ENCODE peak calls at places on chromosomes 5 and 9, in ten cellular contexts. V is cardiac fibroblast, M is brain microvascular endothelial cell, E is fibroblast of lung, Z is GM12865, G is adrenal gland, H is WERI-Rb-1, X is astrocyte of the cerebellum, W is cardiac muscle cell, I is PC-9. L is an unnamed sample.

GRCh38 chr9:70935856-70936255 is 185.6 kb downstream of the TRPM3 start:
- DNase-seq in V (peak; percentile 56), M (no peak), E (no peak), Z (no peak), G (no peak), H (no peak), X (no peak), W (no peak), I (no peak), L (no peak)

GRCh38 chr5:137292461-137293025 is 206.6 kb downstream of the SPOCK1 start:
- DNase-seq in V (no peak), M (no peak), E (no peak), Z (no peak), G (no peak), H (no peak), X (no peak), W (no peak), I (no peak), L (no peak)

GRCh38 chr5:11734369-11734768 is 169.9 kb downstream of the CTNND2 start:
- DNase-seq in V (no peak), M (no peak), E (no peak), Z (no peak), G (no peak), H (no peak), X (no peak), W (no peak), I (no peak), L (no peak)

GRCh38 chr9:128068656-128069221 is 707 bp downstream of the SLC25A25 start:
- DNase-seq in V (no peak), M (no peak), E (no peak), Z (no peak), G (no peak), H (no peak), X (no peak), W (no peak), I (no peak), L (no peak)

GRCh38 chr5:13382232-13382631 is 562.3 kb downstream of the DNAH5 start:
- DNase-seq in V (no peak), M (no peak), E (no peak), Z (no peak), G (no peak), H (no peak), X (no peak), W (no peak), I (no peak), L (no peak)

GRCh38 chr5:160290751-160291150 is 21.6 kb downstream of the CCNJL start:
- DNase-seq in V (no peak), M (no peak), E (no peak), Z (no peak), G (no peak), H (no peak), X (no peak), W (no peak), I (no peak), L (no peak)

GRCh38 chr5:94916619-94917018 is 298.1 kb downstream of the SLF1 start:
- DNase-seq in V (no peak), M (no peak), E (no peak), Z (no peak), G (no peak), H (no peak), X (no peak), W (no peak), I (peak; percentile 57), L (no peak)

GRCh38 chr5:180332051-180332517 is 21.1 kb downstream of the GFPT2 start:
- DNase-seq in V (peak; percentile 59), M (no peak), E (peak; percentile 25), Z (no peak), G (no peak), H (no peak), X (peak; percentile 70), W (no peak), I (peak; percentile 56), L (peak; percentile 57)

GRCh38 chr5:139901971-139902370 is 106.4 kb downstream of the PSD2 start:
- DNase-seq in V (no peak), M (no peak), E (no peak), Z (no peak), G (no peak), H (no peak), X (no peak), W (no peak), I (no peak), L (no peak)
- H3K4me3 ChIP-seq in V (no peak overlapping the region), M (no peak overlapping the region), E (no peak overlapping the region), Z (no peak overlapping the region), G (no peak overlapping the region), H (no peak overlapping the region), X (no peak overlapping the region), W (no peak overlapping the region), I (no peak overlapping the region), L (no peak overlapping the region)

GRCh38 chr9:87498046-87498815 is 564 bp downstream of the DAPK1 start:
- DNase-seq in V (peak; percentile 58), M (no peak), E (peak; percentile 27), Z (peak; percentile 45), G (no peak), H (peak; percentile 56), X (no peak), W (peak; percentile 85), I (peak; percentile 52), L (peak; percentile 47)

GRCh38 chr9:87497604-87498045 is at the start of gene DAPK1:
- DNase-seq in V (peak; percentile 66), M (no peak), E (peak; percentile 34), Z (peak; percentile 83), G (peak; percentile 27), H (peak; percentile 80), X (no peak), W (peak; percentile 91), I (peak; percentile 52), L (peak; percentile 79)

GRCh38 chr9:87498816-87499454 is 1.3 kb downstream of the DAPK1 start:
- DNase-seq in V (no peak), M (no peak), E (no peak), Z (no peak), G (no peak), H (peak; percentile 37), X (no peak), W (peak; percentile 23), I (no peak), L (no peak)

GRCh38 chr9:87494970-87495471 is 2.6 kb upstream of the DAPK1 start:
- DNase-seq in V (peak; percentile 53), M (no peak), E (peak; percentile 72), Z (peak; percentile 76), G (no peak), H (peak; percentile 53), X (no peak), W (peak; percentile 15), I (no peak), L (peak; percentile 61)

DNA sequence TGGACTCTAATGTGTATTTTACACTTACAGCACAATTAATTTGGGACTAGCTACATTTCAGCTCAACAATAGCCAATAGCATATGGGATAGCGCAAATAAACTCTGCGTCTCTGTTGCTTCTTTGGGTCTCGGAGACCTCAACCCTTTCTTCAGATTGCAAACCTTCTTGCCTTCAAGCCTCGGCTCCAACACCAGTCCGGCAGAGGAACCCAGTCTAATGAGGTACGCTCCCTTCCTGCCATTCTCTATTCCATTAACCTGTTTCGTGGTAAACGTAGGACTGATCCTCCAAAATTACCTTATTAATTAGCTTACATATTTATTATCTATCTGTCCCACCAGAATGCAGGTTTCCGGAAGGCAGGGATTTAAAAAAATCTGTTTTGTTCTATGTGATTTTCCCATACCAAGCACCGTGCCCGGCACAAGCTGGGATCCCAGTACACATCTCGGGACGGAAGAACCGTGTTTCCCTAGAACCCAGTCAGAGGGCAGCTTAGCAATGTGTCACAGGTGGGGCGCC is 525 bp upstream of the DAPK1 start:
- DNase-seq in V (no peak), M (no peak), E (no peak), Z (no peak), G (no peak), H (no peak), X (no peak), W (no peak), I (no peak), L (no peak)
- H3K4me3 ChIP-seq in V (peak overlapping the region; percentile 89), M (peak overlapping the region; percentile 54), E (peak overlapping the region; percentile 55), Z (peak overlapping the region; percentile 60), G (peak overlapping the region; percentile 28), H (peak overlapping the region; percentile 90), X (peak overlapping the region; percentile 73), W (peak overlapping the region; percentile 78), I (peak overlapping the region; percentile 70), L (peak overlapping the region; percentile 82)

GRCh38 chr9:91946825-91947224 is 3.2 kb downstream of the ROR2 start:
- DNase-seq in V (no peak), M (no peak), E (peak; percentile 47), Z (no peak), G (no peak), H (no peak), X (no peak), W (no peak), I (no peak), L (no peak)

GRCh38 chr9:91944711-91945110 is 5.3 kb downstream of the ROR2 start:
- DNase-seq in V (no peak), M (no peak), E (no peak), Z (no peak), G (no peak), H (no peak), X (no peak), W (no peak), I (no peak), L (no peak)

GRCh38 chr9:91948061-91948422 is 2.0 kb downstream of the ROR2 start:
- DNase-seq in V (peak; percentile 70), M (no peak), E (peak; percentile 70), Z (no peak), G (no peak), H (peak; percentile 50), X (no peak), W (peak; percentile 23), I (no peak), L (no peak)

GRCh38 chr9:91945277-91946074 is 4.6 kb downstream of the ROR2 start:
- DNase-seq in V (peak; percentile 87), M (no peak), E (peak; percentile 95), Z (no peak), G (peak; percentile 42), H (no peak), X (no peak), W (peak; percentile 76), I (no peak), L (peak; percentile 23)

DNA sequence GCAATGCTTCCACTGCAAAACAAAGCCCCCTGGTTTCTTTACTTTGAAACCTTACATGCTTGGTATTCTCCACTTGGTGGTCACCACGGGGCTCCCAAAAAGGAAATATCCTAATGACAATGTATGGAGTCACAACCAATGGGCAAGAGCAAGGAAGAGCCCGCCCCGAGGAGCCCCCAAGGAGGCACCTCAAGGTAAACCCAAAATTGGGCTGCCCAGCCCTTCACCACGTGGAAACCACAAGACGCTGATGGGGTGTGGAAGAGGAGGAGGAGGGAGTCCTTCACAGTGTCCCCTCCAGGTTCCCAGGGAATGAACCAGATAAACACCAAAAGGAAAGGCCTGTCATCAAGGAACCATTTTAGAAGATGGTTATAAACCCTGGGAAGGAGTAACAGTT is 3.8 kb downstream of the ROR2 start:
- DNase-seq in V (no peak), M (no peak), E (no peak), Z (no peak), G (no peak), H (no peak), X (no peak), W (no peak), I (no peak), L (no peak)
- H3K4me3 ChIP-seq in V (no peak overlapping the region), M (no peak overlapping the region), E (no peak overlapping the region), Z (no peak overlapping the region), G (no peak overlapping the region), H (no peak overlapping the region), X (no peak overlapping the region), W (no peak overlapping the region), I (no peak overlapping the region), L (no peak overlapping the region)

DNA sequence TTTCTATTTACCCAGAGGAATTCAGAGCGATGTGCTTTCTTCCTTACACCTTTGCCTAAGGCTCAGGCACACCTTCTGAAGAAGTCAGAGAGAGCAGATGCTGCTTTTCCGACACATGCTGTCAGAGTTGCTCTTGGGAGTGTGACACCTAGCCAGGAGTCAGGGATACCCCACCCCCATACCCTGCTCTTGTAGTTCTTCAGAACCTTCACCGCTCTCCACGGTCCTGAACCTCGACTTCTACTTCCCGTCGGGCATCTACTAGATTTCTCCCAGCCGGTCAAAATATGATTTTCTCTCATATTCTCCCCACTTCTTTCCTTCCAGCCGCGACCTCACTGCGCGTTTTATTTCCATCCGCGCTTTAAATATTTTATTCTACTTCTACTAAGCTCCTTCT is 1.7 kb downstream of the GRIN3A start:
- DNase-seq in V (no peak), M (peak; percentile 40), E (no peak), Z (no peak), G (peak; percentile 7), H (no peak), X (no peak), W (peak; percentile 84), I (no peak), L (no peak)
- H3K4me3 ChIP-seq in V (no peak overlapping the region), M (no peak overlapping the region), E (no peak overlapping the region), Z (no peak overlapping the region), G (no peak overlapping the region), H (no peak overlapping the region), X (no peak overlapping the region), W (no peak overlapping the region), I (no peak overlapping the region), L (no peak overlapping the region)